ENCODE peak calls at places on chromosomes 11 and 22, in eight cellular contexts. U is SK-N-SH, A is heart left ventricle, L is BJ, Y is HFF-Myc, E is uterus, G is brain microvascular endothelial cell, T is lower leg skin. Q is an unnamed sample.

GRCh38 chr22:38732251-38732815 is 23.5 kb downstream of the SUN2 start:
- DNase-seq in G (no peak), E (no peak), T (no peak), A (no peak), L (no peak), Y (no peak), U (no peak), Q (no peak)

GRCh38 chr11:103433380-103433779 is 324.2 kb downstream of the DYNC2H1 start:
- DNase-seq in G (peak), T (no peak), U (no peak), L (peak), Y (peak), E (no peak), A (no peak), Q (peak)

GRCh38 chr22:19527861-19528417 is 3.7 kb upstream of the CLDN5 start:
- DNase-seq in U (no peak), G (peak), L (no peak), Y (no peak), T (no peak), A (no peak), E (no peak), Q (peak)

GRCh38 chr11:91795139-91795887 is 429.3 kb upstream of the FAT3 start:
- DNase-seq in T (no peak), L (no peak), Y (no peak), E (no peak), G (no peak), U (no peak), A (no peak), Q (no peak)

GRCh38 chr11:112310414-112310813 is 49.8 kb upstream of the PLET1 start:
- DNase-seq in Y (no peak), G (no peak), E (no peak), U (no peak), L (no peak), T (no peak), A (no peak), Q (peak)

GRCh38 chr11:61921446-61921845 is 4.1 kb upstream of the RAB3IL1 start:
- DNase-seq in A (no peak), G (no peak), Y (no peak), E (no peak), U (no peak), T (peak), L (no peak), Q (no peak)

GRCh38 chr22:48070760-48071159 is 1308.3 kb downstream of the TBC1D22A start:
- DNase-seq in A (no peak), U (no peak), G (no peak), E (no peak), T (no peak), L (no peak), Y (no peak), Q (no peak)

GRCh38 chr22:19133561-19133960 is 2.5 kb downstream of the TSSK2 start:
- DNase-seq in A (peak), L (no peak), E (no peak), T (no peak), Y (no peak), G (no peak), U (no peak), Q (no peak)

GRCh38 chr11:120511804-120512726 is 517 bp downstream of the GRIK4 start:
- DNase-seq in L (no peak), E (no peak), G (no peak), A (no peak), Y (no peak), T (no peak), U (peak), Q (no peak)

GRCh38 chr11:66048525-66049313 is at the start of gene GAL3ST3:
- DNase-seq in Y (no peak), G (no peak), E (no peak), U (peak), L (no peak), T (no peak), A (no peak), Q (no peak)

GRCh38 chr11:122723576-122723975 is 68.1 kb downstream of the UBASH3B start:
- DNase-seq in G (peak), E (no peak), Y (no peak), U (no peak), A (no peak), L (no peak), T (no peak), Q (no peak)

GRCh38 chr11:78195917-78196545 is 7.3 kb downstream of the USP35 start:
- DNase-seq in A (no peak), Y (no peak), L (no peak), E (no peak), T (no peak), G (no peak), U (no peak), Q (no peak)

GRCh38 chr22:21087119-21087518 is 41.4 kb downstream of the LRRC74B start:
- DNase-seq in Y (no peak), A (no peak), U (no peak), E (no peak), L (no peak), T (no peak), G (no peak), Q (no peak)

GRCh38 chr22:50486561-50487289 is at the start of gene MIOX:
- DNase-seq in T (no peak), G (no peak), E (no peak), Y (no peak), A (peak), U (no peak), L (no peak), Q (no peak)

GRCh38 chr11:127919206-127920000 is 668.0 kb downstream of the ETS1 start:
- DNase-seq in U (no peak), A (no peak), E (no peak), Y (peak), L (peak), G (peak), T (no peak), Q (peak)

GRCh38 chr11:73996161-73996747 is 12.6 kb downstream of the UCP3 start:
- DNase-seq in L (no peak), Y (no peak), A (no peak), T (no peak), G (no peak), U (no peak), E (no peak), Q (no peak)

DNA sequence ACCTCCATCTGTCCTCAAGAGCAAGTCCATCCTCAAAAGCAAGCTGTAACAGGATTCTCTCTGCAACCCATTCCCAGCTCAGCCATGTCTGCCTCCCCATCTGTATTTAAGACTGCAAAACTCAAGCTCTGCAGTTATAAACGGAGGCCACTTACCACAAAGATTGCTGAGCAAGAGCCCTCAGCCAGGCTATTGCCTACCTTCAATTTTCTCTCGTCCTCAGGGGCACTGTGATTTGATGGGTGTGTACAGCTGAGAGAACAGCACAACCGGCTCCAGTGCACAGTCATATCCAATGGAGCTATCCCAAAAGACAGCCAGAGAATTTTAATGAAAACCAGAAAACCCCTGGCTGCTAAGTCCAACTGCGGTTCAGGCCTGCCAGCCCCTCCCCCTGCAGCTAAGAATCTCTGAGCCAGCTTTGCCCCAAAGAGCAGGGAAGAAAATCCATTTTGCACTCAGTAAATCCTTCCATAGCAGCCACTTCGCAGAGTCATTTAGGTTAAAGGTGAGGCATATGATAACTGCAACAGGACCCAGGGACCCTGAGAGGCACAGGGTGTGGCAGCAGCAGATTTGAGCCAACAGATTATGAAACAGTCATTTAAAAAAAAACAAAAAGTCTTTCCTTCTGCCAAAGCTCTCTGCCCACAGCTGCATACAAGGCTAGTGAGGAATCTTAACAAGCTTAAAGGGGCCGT is 37.6 kb downstream of the RAB30 start:
- DNase-seq in G (no peak), A (no peak), L (peak), Y (peak), T (peak), E (peak), U (peak), Q (peak)
- H3K4me3 ChIP-seq in G (no peak), A (peak), L (peak), Y (no peak), T (no peak), E (peak), U (peak), Q (peak)

GRCh38 chr11:63906585-63906984 is 10.4 kb downstream of the RCOR2 start:
- DNase-seq in Y (no peak), G (no peak), L (no peak), U (peak), T (no peak), A (no peak), E (no peak), Q (peak)
- TF ChIP-seq CTCF in Y (peak), G (peak), L (peak), U (peak), T (no peak), A (peak), E (no peak), Q (no peak)

GRCh38 chr11:67452141-67452952 is at the start of gene GPR152:
- DNase-seq in Y (no peak), A (peak), U (no peak), L (no peak), G (no peak), E (no peak), T (no peak), Q (no peak)
- H3K4me3 ChIP-seq in Y (no peak), A (no peak), U (no peak), L (no peak), G (no peak), E (no peak), T (no peak), Q (no peak)

GRCh38 chr11:1226981-1227550 is 4.2 kb downstream of the MUC5B start:
- DNase-seq in L (no peak), E (no peak), T (no peak), U (peak), A (peak), G (no peak), Y (no peak), Q (no peak)
- TF ChIP-seq CTCF in L (peak), E (no peak), T (no peak), U (no peak), A (no peak), G (peak), Y (peak), Q (no peak)